ENCODE peak calls at places on chromosomes 16 and 17, in nine cellular contexts. One of them, this sample, is unnamed.

GRCh38 chr17:28253663-28254062 is 65.3 kb upstream of the TMEM97 start:
- DNase-seq in choroid plexus epithelial cell: no peak
- DNase-seq in adrenal gland: no peak
- DNase-seq in body of pancreas: no peak
- DNase-seq in hepatocyte: no peak
- DNase-seq in A673: no peak
- DNase-seq in AG04450: no peak
- DNase-seq in A549: no peak
- DNase-seq in retinal pigment epithelial cell: no peak
- DNase-seq in this sample: no peak

GRCh38 chr17:44767493-44767892 is 8.7 kb downstream of the ADAM11 start:
- DNase-seq in retinal pigment epithelial cell: no peak
- DNase-seq in body of pancreas: no peak
- DNase-seq in choroid plexus epithelial cell: peak; percentile 50
- DNase-seq in AG04450: no peak
- DNase-seq in A549: no peak
- DNase-seq in adrenal gland: no peak
- DNase-seq in A673: no peak
- DNase-seq in hepatocyte: no peak
- DNase-seq in this sample: no peak

GRCh38 chr17:59756236-59756818 is 48.9 kb downstream of the VMP1 start:
- DNase-seq in choroid plexus epithelial cell: peak; percentile 76
- DNase-seq in A549: peak; percentile 99
- DNase-seq in body of pancreas: no peak
- DNase-seq in A673: no peak
- DNase-seq in retinal pigment epithelial cell: peak; percentile 63
- DNase-seq in adrenal gland: no peak
- DNase-seq in hepatocyte: no peak
- DNase-seq in AG04450: no peak
- DNase-seq in this sample: peak; percentile 72

GRCh38 chr17:60743812-60744211 is 66.2 kb downstream of the BCAS3 start:
- DNase-seq in choroid plexus epithelial cell: peak; percentile 28
- DNase-seq in retinal pigment epithelial cell: peak; percentile 20
- DNase-seq in adrenal gland: no peak
- DNase-seq in A673: peak; percentile 77
- DNase-seq in A549: no peak
- DNase-seq in body of pancreas: peak; percentile 25
- DNase-seq in AG04450: peak; percentile 10
- DNase-seq in hepatocyte: peak; percentile 6
- DNase-seq in this sample: no peak

GRCh38 chr16:30875881-30876791 is 17.7 kb downstream of the BCL7C start:
- DNase-seq in hepatocyte: no peak
- DNase-seq in A673: peak; percentile 29
- DNase-seq in A549: no peak
- DNase-seq in body of pancreas: no peak
- DNase-seq in retinal pigment epithelial cell: no peak
- DNase-seq in AG04450: no peak
- DNase-seq in adrenal gland: peak; percentile 32
- DNase-seq in choroid plexus epithelial cell: peak; percentile 25
- DNase-seq in this sample: no peak

GRCh38 chr16:68179855-68180254 is 56.1 kb downstream of the ESRP2 start:
- DNase-seq in A549: no peak
- DNase-seq in adrenal gland: no peak
- DNase-seq in body of pancreas: no peak
- DNase-seq in hepatocyte: no peak
- DNase-seq in A673: no peak
- DNase-seq in choroid plexus epithelial cell: no peak
- DNase-seq in AG04450: no peak
- DNase-seq in retinal pigment epithelial cell: no peak
- DNase-seq in this sample: no peak

GRCh38 chr17:45394913-45395568 is 37.6 kb downstream of the ARHGAP27 start:
- DNase-seq in hepatocyte: peak; percentile 89
- DNase-seq in AG04450: peak; percentile 81
- DNase-seq in body of pancreas: peak; percentile 68
- DNase-seq in choroid plexus epithelial cell: peak; percentile 91
- DNase-seq in A673: peak; percentile 75
- DNase-seq in A549: peak; percentile 88
- DNase-seq in adrenal gland: peak; percentile 75
- DNase-seq in retinal pigment epithelial cell: peak; percentile 46
- DNase-seq in this sample: no peak

GRCh38 chr17:61238455-61238933 is 161.1 kb upstream of the TBX2 start:
- DNase-seq in body of pancreas: no peak
- DNase-seq in A549: no peak
- DNase-seq in AG04450: no peak
- DNase-seq in retinal pigment epithelial cell: no peak
- DNase-seq in choroid plexus epithelial cell: no peak
- DNase-seq in A673: no peak
- DNase-seq in hepatocyte: no peak
- DNase-seq in adrenal gland: peak; percentile 50
- DNase-seq in this sample: no peak

GRCh38 chr17:76213491-76213890 is 26.8 kb downstream of the RNF157 start:
- DNase-seq in retinal pigment epithelial cell: no peak
- DNase-seq in choroid plexus epithelial cell: no peak
- DNase-seq in adrenal gland: no peak
- DNase-seq in AG04450: no peak
- DNase-seq in A673: no peak
- DNase-seq in A549: no peak
- DNase-seq in hepatocyte: no peak
- DNase-seq in body of pancreas: no peak
- DNase-seq in this sample: no peak

GRCh38 chr17:48809182-48809581 is 7.8 kb downstream of the TTLL6 start:
- DNase-seq in adrenal gland: no peak
- DNase-seq in A549: peak; percentile 70
- DNase-seq in A673: no peak
- DNase-seq in AG04450: no peak
- DNase-seq in body of pancreas: peak; percentile 27
- DNase-seq in hepatocyte: peak; percentile 61
- DNase-seq in retinal pigment epithelial cell: no peak
- DNase-seq in choroid plexus epithelial cell: no peak
- DNase-seq in this sample: no peak

GRCh38 chr17:79325707-79326106 is 251.1 kb downstream of the ENGASE start:
- DNase-seq in A673: peak; percentile 40
- DNase-seq in A549: no peak
- DNase-seq in AG04450: no peak
- DNase-seq in choroid plexus epithelial cell: peak; percentile 12
- DNase-seq in hepatocyte: peak; percentile 48
- DNase-seq in adrenal gland: no peak
- DNase-seq in body of pancreas: no peak
- DNase-seq in retinal pigment epithelial cell: no peak
- DNase-seq in this sample: no peak

GRCh38 chr17:78383725-78384471 is 5.4 kb downstream of the PGS1 start:
- DNase-seq in adrenal gland: peak; percentile 87
- DNase-seq in A549: no peak
- DNase-seq in choroid plexus epithelial cell: peak; percentile 99
- DNase-seq in retinal pigment epithelial cell: peak; percentile 73
- DNase-seq in A673: no peak
- DNase-seq in body of pancreas: peak; percentile 60
- DNase-seq in AG04450: peak; percentile 97
- DNase-seq in hepatocyte: peak; percentile 74
- DNase-seq in this sample: peak; percentile 99

GRCh38 chr17:82241926-82242697 is 13.3 kb downstream of the SLC16A3 start:
- DNase-seq in choroid plexus epithelial cell: peak; percentile 55
- DNase-seq in AG04450: no peak
- DNase-seq in A673: no peak
- DNase-seq in hepatocyte: no peak
- DNase-seq in A549: no peak
- DNase-seq in body of pancreas: peak; percentile 56
- DNase-seq in adrenal gland: no peak
- DNase-seq in retinal pigment epithelial cell: no peak
- DNase-seq in this sample: no peak

DNA sequence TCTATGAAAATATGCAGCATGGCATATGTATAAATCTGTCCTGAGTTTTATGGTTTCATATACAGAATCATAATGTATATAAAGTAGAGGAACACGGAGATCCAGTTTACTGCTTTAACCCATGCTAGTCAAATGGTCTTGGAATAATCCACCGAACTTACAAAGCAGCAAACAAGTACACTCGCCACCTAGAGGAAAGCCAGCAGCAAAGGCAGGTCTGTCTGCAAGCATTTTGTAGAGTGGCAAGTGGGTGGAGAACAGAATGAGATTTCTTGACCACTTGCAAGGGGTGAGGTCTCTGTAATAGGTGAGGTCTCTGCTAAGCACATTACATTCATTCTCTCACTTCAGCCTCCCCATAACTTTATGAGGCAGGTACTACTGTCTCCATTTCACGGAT is 308.3 kb downstream of the CA10 start:
- DNase-seq in body of pancreas: no peak
- DNase-seq in hepatocyte: no peak
- DNase-seq in adrenal gland: no peak
- DNase-seq in choroid plexus epithelial cell: no peak
- DNase-seq in A673: no peak
- DNase-seq in A549: no peak
- DNase-seq in AG04450: no peak
- DNase-seq in retinal pigment epithelial cell: no peak
- DNase-seq in this sample: no peak
- TF ChIP-seq CTCF in body of pancreas: no peak
- TF ChIP-seq CTCF in hepatocyte: no peak
- TF ChIP-seq CTCF in adrenal gland: no peak
- TF ChIP-seq CTCF in choroid plexus epithelial cell: no peak
- TF ChIP-seq CTCF in A673: peak; percentile 19
- TF ChIP-seq CTCF in A549: no peak
- TF ChIP-seq CTCF in AG04450: no peak
- TF ChIP-seq CTCF in retinal pigment epithelial cell: no peak
- TF ChIP-seq CTCF in this sample: no peak

DNA sequence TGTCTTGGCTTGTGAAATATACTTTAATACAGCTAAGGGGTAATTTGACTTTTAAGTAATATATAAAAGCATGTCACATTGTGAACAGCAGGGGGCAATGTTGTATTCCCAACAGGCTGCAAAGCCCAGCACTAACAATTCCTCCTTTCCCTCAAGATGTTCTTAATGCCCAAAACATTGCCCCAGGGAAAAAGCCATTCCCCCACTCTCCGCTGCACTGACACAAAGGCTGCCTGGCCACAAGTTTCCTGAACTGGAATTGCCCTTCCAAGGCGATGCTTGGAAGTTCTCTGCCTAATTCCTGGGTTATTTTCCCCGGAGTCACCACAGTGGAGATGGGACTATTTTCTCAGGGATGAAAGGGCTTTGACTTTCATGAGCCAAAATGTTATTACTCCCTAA is 27.2 kb downstream of the CLEC16A start:
- DNase-seq in choroid plexus epithelial cell: peak; percentile 91
- DNase-seq in body of pancreas: peak; percentile 50
- DNase-seq in adrenal gland: peak; percentile 67
- DNase-seq in hepatocyte: peak; percentile 88
- DNase-seq in AG04450: peak; percentile 88
- DNase-seq in retinal pigment epithelial cell: no peak
- DNase-seq in A549: peak; percentile 77
- DNase-seq in A673: peak; percentile 86
- DNase-seq in this sample: peak; percentile 75
- TF ChIP-seq CTCF in choroid plexus epithelial cell: peak; percentile 78
- TF ChIP-seq CTCF in body of pancreas: peak; percentile 70
- TF ChIP-seq CTCF in adrenal gland: peak; percentile 74
- TF ChIP-seq CTCF in hepatocyte: peak; percentile 79
- TF ChIP-seq CTCF in AG04450: peak; percentile 75
- TF ChIP-seq CTCF in retinal pigment epithelial cell: peak; percentile 66
- TF ChIP-seq CTCF in A549: peak; percentile 80
- TF ChIP-seq CTCF in A673: peak; percentile 75
- TF ChIP-seq CTCF in this sample: peak; percentile 59

DNA sequence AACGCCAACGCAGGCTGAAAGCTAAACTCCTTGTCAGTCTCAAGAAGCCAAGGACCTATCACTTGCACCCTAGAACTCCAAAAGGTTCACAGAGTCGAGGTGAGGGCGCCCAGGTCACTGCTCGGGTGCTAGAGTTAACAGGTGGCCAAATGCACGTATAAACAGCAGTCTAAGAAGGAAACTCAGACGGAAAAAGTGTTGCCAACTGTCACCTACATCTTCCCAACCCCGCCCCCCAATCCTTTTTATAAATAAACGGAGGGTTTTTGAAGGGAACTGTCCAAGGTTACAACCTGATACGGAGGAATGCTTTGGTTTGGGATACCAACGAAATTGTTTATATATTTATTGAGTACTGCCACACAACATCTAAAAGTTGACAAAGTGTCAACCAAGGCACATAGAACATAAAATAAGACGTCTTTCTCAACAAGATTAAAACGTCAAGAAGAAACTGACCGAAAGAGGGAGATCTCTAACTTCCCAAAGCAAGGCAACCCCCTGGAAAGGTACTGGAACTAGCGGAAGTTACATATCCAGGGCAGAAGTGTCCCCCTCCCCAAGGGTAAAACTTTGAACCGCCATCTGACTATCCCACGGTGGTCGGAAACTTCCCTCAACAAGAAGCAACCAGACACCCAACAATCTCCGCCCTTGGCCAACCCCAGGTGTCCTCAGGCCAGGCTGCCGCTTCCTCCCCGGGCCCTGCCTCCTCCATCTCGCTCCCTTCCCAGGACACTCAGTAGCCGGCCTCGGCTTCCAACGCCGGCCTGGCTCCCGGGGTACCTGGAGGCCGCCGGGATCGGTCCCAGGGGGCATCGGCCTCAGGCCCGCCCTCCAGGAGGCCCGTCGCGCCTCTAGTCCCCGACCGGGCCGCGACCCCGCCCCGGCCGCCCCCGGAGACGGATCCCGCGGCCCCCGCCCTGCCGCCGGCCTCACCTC is 982 bp downstream of the SPAG9 start:
- DNase-seq in adrenal gland: peak; percentile 53
- DNase-seq in A549: peak; percentile 80
- DNase-seq in retinal pigment epithelial cell: no peak
- DNase-seq in hepatocyte: peak; percentile 60
- DNase-seq in A673: peak; percentile 71
- DNase-seq in choroid plexus epithelial cell: peak; percentile 58
- DNase-seq in body of pancreas: peak; percentile 48
- DNase-seq in AG04450: no peak
- DNase-seq in this sample: no peak
- TF ChIP-seq CTCF in adrenal gland: no peak
- TF ChIP-seq CTCF in A549: peak; percentile 62
- TF ChIP-seq CTCF in retinal pigment epithelial cell: peak; percentile 50
- TF ChIP-seq CTCF in hepatocyte: peak; percentile 43
- TF ChIP-seq CTCF in A673: peak; percentile 44
- TF ChIP-seq CTCF in choroid plexus epithelial cell: peak; percentile 51
- TF ChIP-seq CTCF in body of pancreas: peak; percentile 33
- TF ChIP-seq CTCF in AG04450: peak; percentile 38
- TF ChIP-seq CTCF in this sample: peak; percentile 5

GRCh38 chr16:62963846-62964245 is 927.6 kb upstream of the CDH8 start:
- DNase-seq in adrenal gland: no peak
- DNase-seq in A673: no peak
- DNase-seq in hepatocyte: no peak
- DNase-seq in body of pancreas: no peak
- DNase-seq in A549: no peak
- DNase-seq in AG04450: no peak
- DNase-seq in retinal pigment epithelial cell: no peak
- DNase-seq in choroid plexus epithelial cell: no peak
- DNase-seq in this sample: no peak

GRCh38 chr16:62967606-62968005 is 931.4 kb upstream of the CDH8 start:
- DNase-seq in A673: no peak
- DNase-seq in choroid plexus epithelial cell: no peak
- DNase-seq in body of pancreas: no peak
- DNase-seq in AG04450: no peak
- DNase-seq in retinal pigment epithelial cell: no peak
- DNase-seq in A549: no peak
- DNase-seq in adrenal gland: no peak
- DNase-seq in hepatocyte: no peak
- DNase-seq in this sample: no peak

GRCh38 chr16:62965831-62966230 is 929.6 kb upstream of the CDH8 start:
- DNase-seq in adrenal gland: no peak
- DNase-seq in A673: no peak
- DNase-seq in choroid plexus epithelial cell: no peak
- DNase-seq in body of pancreas: no peak
- DNase-seq in AG04450: no peak
- DNase-seq in A549: no peak
- DNase-seq in retinal pigment epithelial cell: no peak
- DNase-seq in hepatocyte: no peak
- DNase-seq in this sample: no peak

GRCh38 chr16:62966626-62967025 is 930.4 kb upstream of the CDH8 start:
- DNase-seq in A673: no peak
- DNase-seq in choroid plexus epithelial cell: no peak
- DNase-seq in retinal pigment epithelial cell: no peak
- DNase-seq in A549: no peak
- DNase-seq in adrenal gland: no peak
- DNase-seq in hepatocyte: no peak
- DNase-seq in body of pancreas: no peak
- DNase-seq in AG04450: no peak
- DNase-seq in this sample: no peak
- TF ChIP-seq CTCF in A673: no peak
- TF ChIP-seq CTCF in choroid plexus epithelial cell: no peak
- TF ChIP-seq CTCF in retinal pigment epithelial cell: no peak
- TF ChIP-seq CTCF in A549: no peak
- TF ChIP-seq CTCF in adrenal gland: no peak
- TF ChIP-seq CTCF in hepatocyte: no peak
- TF ChIP-seq CTCF in body of pancreas: no peak
- TF ChIP-seq CTCF in AG04450: no peak
- TF ChIP-seq CTCF in this sample: no peak

This sample was measured in AG04449.